ENCODE peak calls at places on chromosomes 5 and 9, in nine cellular contexts. L, E, I, F, J, K, H, M and D are unnamed samples.

GRCh38 chr9:108551030-108551964 is 304.5 kb downstream of the ACTL7B start:
- DNase-seq in K (peak), I (peak), J (no peak), F (no peak), H (peak), M (no peak), E (no peak), L (no peak), D (no peak)

GRCh38 chr9:125240649-125240999 is 519 bp downstream of the HSPA5 start:
- DNase-seq in L (peak), J (no peak), K (no peak), H (no peak), E (no peak), I (no peak), M (peak), F (peak), D (no peak)

GRCh38 chr5:34929720-34930526 is 564 bp downstream of the DNAJC21 start:
- DNase-seq in J (peak), L (peak), K (peak), M (peak), H (peak), F (peak), I (peak), E (peak), D (peak)

GRCh38 chr9:92762781-92763708 is 1.6 kb downstream of the BICD2 start:
- DNase-seq in F (no peak), L (no peak), K (no peak), M (peak), H (peak), E (no peak), I (no peak), J (no peak), D (no peak)

GRCh38 chr5:59712836-59713487 is 180.6 kb downstream of the PDE4D start:
- DNase-seq in I (peak), J (no peak), K (no peak), M (no peak), L (peak), H (no peak), E (no peak), F (no peak), D (no peak)

GRCh38 chr9:128683340-128684064 is 5.5 kb upstream of the SET start:
- DNase-seq in L (peak), K (no peak), F (peak), J (peak), I (peak), M (peak), H (peak), E (peak), D (peak)

GRCh38 chr5:167951121-167951520 is 340.3 kb upstream of the WWC1 start:
- DNase-seq in H (no peak), L (no peak), M (peak), E (no peak), F (no peak), I (no peak), K (no peak), J (no peak), D (no peak)

GRCh38 chr9:101705135-101705661 is 33.2 kb downstream of the GRIN3A start:
- DNase-seq in F (peak), I (peak), K (no peak), M (no peak), E (no peak), J (peak), L (peak), H (peak), D (no peak)

GRCh38 chr5:149172261-149172660 is 31.0 kb downstream of the ABLIM3 start:
- DNase-seq in J (no peak), M (no peak), I (no peak), F (no peak), E (peak), K (peak), H (no peak), L (no peak), D (peak)

DNA sequence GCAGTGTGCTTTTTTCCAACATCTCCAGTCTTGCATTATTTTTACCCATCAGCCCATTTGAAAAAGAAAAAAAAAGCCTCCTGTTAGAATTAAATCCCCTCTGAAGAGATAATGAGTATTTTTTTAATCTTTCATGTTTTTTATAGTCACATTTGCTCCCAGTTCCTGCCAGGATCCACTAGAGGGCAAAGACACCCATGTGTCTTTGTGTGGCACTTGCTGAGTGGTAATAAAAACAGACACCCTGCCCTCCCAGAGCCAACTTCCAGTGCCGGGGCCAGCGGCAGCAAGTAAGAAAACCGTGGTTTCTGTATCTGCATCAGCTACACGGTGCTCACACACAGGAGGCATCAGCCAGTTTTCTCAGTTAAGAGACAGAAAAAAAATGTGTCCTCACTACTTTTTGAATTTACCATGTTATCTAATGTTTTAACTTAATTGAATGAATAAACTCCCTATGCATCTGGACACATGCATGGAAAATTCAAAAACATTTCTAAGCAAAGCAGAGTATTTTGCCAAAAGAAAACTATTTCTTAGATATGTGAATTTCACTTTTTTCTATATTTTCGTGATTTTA is 70.2 kb upstream of the PLEKHG4B start:
- DNase-seq in L (no peak), M (peak), I (no peak), H (no peak), J (no peak), E (no peak), F (no peak), K (no peak), D (no peak)
- TF ChIP-seq CTCF in L (peak), M (peak), I (peak), H (peak), J (no peak), E (no peak), F (peak), K (peak), D (no peak)

GRCh38 chr9:71243951-71244350 is 122.5 kb upstream of the TRPM3 start:
- DNase-seq in K (no peak), J (no peak), I (no peak), H (no peak), E (no peak), L (no peak), M (no peak), F (no peak), D (no peak)
- TF ChIP-seq CTCF in K (no peak), J (no peak), I (no peak), H (no peak), E (no peak), L (no peak), M (no peak), F (no peak), D (no peak)

GRCh38 chr5:124738751-124739559 is 7.5 kb downstream of the ZNF608 start:
- DNase-seq in M (no peak), I (peak), H (no peak), K (no peak), J (no peak), E (no peak), F (no peak), L (peak), D (no peak)
- TF ChIP-seq CTCF in M (no peak), I (peak), H (peak), K (peak), J (no peak), E (no peak), F (peak), L (peak), D (no peak)

GRCh38 chr9:119483153-119483552 is 113.9 kb upstream of the BRINP1 start:
- DNase-seq in I (no peak), E (no peak), J (no peak), M (no peak), L (no peak), K (no peak), F (no peak), H (no peak), D (no peak)

GRCh38 chr9:119487118-119487827 is 118.0 kb upstream of the BRINP1 start:
- DNase-seq in H (no peak), L (no peak), J (no peak), K (no peak), M (no peak), F (no peak), E (no peak), I (no peak), D (no peak)
- TF ChIP-seq CTCF in H (no peak), L (no peak), J (no peak), K (no peak), M (no peak), F (no peak), E (no peak), I (peak), D (no peak)

DNA sequence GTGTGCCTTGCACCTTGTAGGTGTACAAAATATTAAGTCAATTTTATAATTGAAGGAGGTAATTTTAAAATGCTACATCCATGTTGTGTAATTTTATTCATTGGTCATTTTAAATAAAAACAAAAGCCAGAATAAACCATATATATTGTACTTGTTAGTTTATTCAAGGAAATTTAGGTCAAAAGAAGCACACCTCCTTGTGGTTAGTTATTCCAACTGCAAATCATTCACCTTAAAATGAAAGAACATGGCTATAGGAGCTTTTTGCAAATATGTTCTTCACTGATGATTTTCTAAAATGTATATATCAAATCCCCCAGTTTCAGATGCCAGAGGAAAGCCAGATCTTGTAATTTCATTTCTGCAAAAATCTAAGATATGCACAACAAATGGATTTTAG is 5.4 kb upstream of the MOCS2 start:
- DNase-seq in L (no peak), I (no peak), E (no peak), F (no peak), M (peak), H (no peak), J (no peak), K (no peak), D (no peak)
- TF ChIP-seq CTCF in L (peak), I (peak), E (no peak), F (peak), M (peak), H (no peak), J (no peak), K (peak), D (no peak)

GRCh38 chr5:58335518-58335917 is 124.4 kb downstream of the PLK2 start:
- DNase-seq in E (no peak), M (no peak), L (no peak), I (peak), F (no peak), J (no peak), K (no peak), H (no peak), D (no peak)
- TF ChIP-seq CTCF in E (no peak), M (peak), L (peak), I (no peak), F (no peak), J (no peak), K (peak), H (no peak), D (no peak)

DNA sequence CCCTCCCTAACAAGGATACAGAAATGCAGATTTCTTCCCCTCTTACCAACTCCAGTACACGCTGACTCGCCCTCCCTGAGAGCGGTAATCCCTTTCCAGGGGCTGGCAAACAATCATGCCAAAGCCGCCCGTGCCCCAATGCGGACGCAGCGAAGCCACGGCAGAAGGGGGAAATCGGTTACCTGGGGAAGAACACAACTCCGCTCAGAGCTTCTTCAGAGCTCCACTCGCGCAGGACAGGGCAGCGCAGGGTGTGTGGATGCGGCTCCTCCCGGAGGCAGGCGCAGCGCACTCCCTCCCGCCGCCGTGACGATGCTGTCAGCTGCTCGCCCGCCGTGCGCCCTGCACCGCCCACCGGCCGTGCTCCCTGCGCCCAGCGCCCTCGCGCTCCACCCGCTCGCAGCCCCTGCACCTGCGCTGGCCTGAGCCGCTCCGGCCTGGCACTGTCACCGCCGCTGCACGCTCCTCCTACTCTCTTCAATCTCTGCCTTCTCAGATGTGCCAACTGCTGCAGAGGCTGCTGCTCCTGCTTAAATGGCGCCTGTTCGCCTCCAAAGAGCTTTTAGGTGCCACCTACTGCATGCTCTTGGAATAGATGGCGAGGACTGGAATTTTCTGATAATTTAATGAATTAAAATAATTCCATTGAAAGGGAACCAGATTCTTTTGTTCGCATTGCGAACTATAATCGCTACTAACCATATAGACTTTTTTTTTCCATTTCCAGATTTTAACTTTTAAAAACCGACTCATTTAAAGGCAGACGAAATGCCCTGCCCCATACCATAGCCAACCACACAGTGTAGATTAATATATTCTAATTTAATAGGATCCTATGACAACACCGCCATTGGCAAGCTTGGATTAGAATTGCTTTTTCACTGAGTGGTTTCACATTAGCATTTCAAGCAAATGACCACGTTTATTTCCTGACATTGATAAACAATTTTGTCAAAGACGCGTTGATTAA is at the start of gene DIRAS2:
- DNase-seq in F (peak), I (peak), E (peak), H (peak), M (peak), J (peak), L (peak), K (peak), D (peak)
- TF ChIP-seq CTCF in F (peak), I (peak), E (peak), H (peak), M (peak), J (no peak), L (no peak), K (peak), D (peak)

GRCh38 chr9:133098104-133098754 is 22.8 kb downstream of the RALGDS start:
- DNase-seq in J (no peak), M (no peak), K (no peak), H (peak), E (no peak), L (no peak), I (no peak), F (no peak), D (no peak)

GRCh38 chr9:133090187-133090586 is 28.4 kb downstream of the CEL start:
- DNase-seq in H (peak), K (no peak), E (no peak), M (no peak), J (no peak), I (peak), L (no peak), F (peak), D (no peak)

GRCh38 chr9:133090752-133091325 is 29.1 kb downstream of the CEL start:
- DNase-seq in E (no peak), J (no peak), F (no peak), K (no peak), L (no peak), H (peak), M (no peak), I (no peak), D (no peak)

GRCh38 chr9:133098871-133099270 is 22.2 kb downstream of the RALGDS start:
- DNase-seq in J (no peak), E (no peak), F (no peak), K (no peak), M (no peak), H (peak), L (no peak), I (no peak), D (no peak)

GRCh38 chr9:133094842-133095393 is 26.1 kb downstream of the RALGDS start:
- DNase-seq in E (no peak), I (no peak), K (no peak), J (no peak), H (no peak), F (no peak), M (no peak), L (no peak), D (no peak)
- TF ChIP-seq CTCF in E (no peak), I (no peak), K (no peak), J (no peak), H (no peak), F (peak), M (no peak), L (no peak), D (no peak)

GRCh38 chr5:177382423-177383029 is 1.7 kb upstream of the SLC34A1 start:
- DNase-seq in J (no peak), K (no peak), L (peak), F (no peak), E (no peak), H (no peak), I (no peak), M (peak), D (no peak)
- TF ChIP-seq CTCF in J (no peak), K (peak), L (peak), F (no peak), E (peak), H (peak), I (peak), M (peak), D (peak)